ENCODE peak calls at places on chromosomes 7 and 10, in nine cellular contexts. P, U, K, T, W, Y, L, X and V are unnamed samples.
A peak's percentile ranks its signal among the peaks of the same experiment; 100 is the strongest.

GRCh38 chr10:76736392-76736791 is 901.2 kb downstream of the KCNMA1 start:
- DNase-seq in P (no peak), U (no peak), K (no peak), T (no peak), W (no peak), Y (no peak), L (no peak), X (no peak), V (no peak)

GRCh38 chr7:3095046-3095445 is 51.4 kb upstream of the CARD11 start:
- DNase-seq in P (no peak), U (no peak), K (no peak), T (no peak), W (no peak), Y (no peak), L (no peak), X (no peak), V (peak; percentile 34)

GRCh38 chr7:24619978-24620377 is 46.7 kb downstream of the PALS2 start:
- DNase-seq in P (no peak), U (no peak), K (no peak), T (no peak), W (no peak), Y (no peak), L (no peak), X (no peak), V (no peak)

GRCh38 chr10:87000491-87000890 is 19.6 kb upstream of the FAM25A start:
- DNase-seq in P (no peak), U (no peak), K (no peak), T (no peak), W (peak; percentile 9), Y (no peak), L (peak; percentile 3), X (peak; percentile 19), V (no peak)

GRCh38 chr10:6601224-6601805 is 21.2 kb upstream of the PRKCQ start:
- DNase-seq in P (no peak), U (no peak), K (no peak), T (no peak), W (no peak), Y (no peak), L (no peak), X (no peak), V (no peak)

GRCh38 chr7:131335639-131336400 is 8.1 kb downstream of the MKLN1 start:
- DNase-seq in P (no peak), U (no peak), K (no peak), T (no peak), W (no peak), Y (no peak), L (no peak), X (no peak), V (no peak)

GRCh38 chr7:42029405-42029804 is 207.6 kb downstream of the GLI3 start:
- DNase-seq in P (no peak), U (no peak), K (no peak), T (no peak), W (no peak), Y (no peak), L (no peak), X (no peak), V (no peak)

GRCh38 chr10:132037676-132037975 is 28.1 kb upstream of the JAKMIP3 start:
- DNase-seq in P (no peak), U (no peak), K (no peak), T (no peak), W (no peak), Y (no peak), L (no peak), X (no peak), V (no peak)

GRCh38 chr10:72260588-72261322 is 13.0 kb upstream of the DDIT4 start:
- DNase-seq in P (no peak), U (peak; percentile 88), K (peak; percentile 96), T (peak; percentile 98), W (peak; percentile 56), Y (peak; percentile 100), L (peak; percentile 88), X (peak; percentile 43), V (peak; percentile 92)

GRCh38 chr7:96800824-96801223 is 91.2 kb upstream of the SEM1 start:
- DNase-seq in P (no peak), U (no peak), K (no peak), T (peak; percentile 62), W (no peak), Y (no peak), L (peak; percentile 81), X (peak; percentile 66), V (no peak)

GRCh38 chr7:141511370-141512335 is 39.6 kb upstream of the AGK start:
- DNase-seq in P (no peak), U (no peak), K (peak; percentile 40), T (no peak), W (no peak), Y (no peak), L (no peak), X (no peak), V (no peak)

GRCh38 chr7:149706398-149706797 is 67.0 kb downstream of the ZNF467 start:
- DNase-seq in P (no peak), U (no peak), K (no peak), T (no peak), W (no peak), Y (no peak), L (no peak), X (no peak), V (no peak)

GRCh38 chr10:11535376-11535959 is 76.0 kb downstream of the USP6NL start:
- DNase-seq in P (no peak), U (no peak), K (no peak), T (no peak), W (no peak), Y (no peak), L (no peak), X (no peak), V (no peak)

GRCh38 chr10:22643116-22643515 is 71.3 kb downstream of the PIP4K2A start:
- DNase-seq in P (no peak), U (no peak), K (no peak), T (no peak), W (no peak), Y (no peak), L (no peak), X (no peak), V (no peak)

GRCh38 chr7:88015309-88015708 is 81.3 kb downstream of the ADAM22 start:
- DNase-seq in P (no peak), U (no peak), K (no peak), T (no peak), W (peak; percentile 10), Y (no peak), L (no peak), X (no peak), V (no peak)

GRCh38 chr7:92244803-92245486 is 769 bp downstream of the KRIT1 start:
- DNase-seq in P (no peak), U (no peak), K (no peak), T (peak; percentile 22), W (no peak), Y (no peak), L (no peak), X (no peak), V (no peak)

GRCh38 chr7:110442386-110442837 is 648.5 kb upstream of the LRRN3 start:
- DNase-seq in P (peak; percentile 51), U (no peak), K (peak; percentile 74), T (peak; percentile 40), W (no peak), Y (no peak), L (peak; percentile 49), X (peak; percentile 61), V (peak; percentile 13)

GRCh38 chr7:123230147-123230546 is 30.4 kb upstream of the SLC13A1 start:
- DNase-seq in P (no peak), U (no peak), K (no peak), T (no peak), W (no peak), Y (no peak), L (no peak), X (no peak), V (no peak)

GRCh38 chr7:123230603-123231002 is 30.8 kb upstream of the SLC13A1 start:
- DNase-seq in P (no peak), U (no peak), K (no peak), T (no peak), W (no peak), Y (no peak), L (no peak), X (no peak), V (no peak)

GRCh38 chr7:123231060-123232000 is 31.6 kb upstream of the SLC13A1 start:
- DNase-seq in P (no peak), U (no peak), K (no peak), T (no peak), W (no peak), Y (no peak), L (no peak), X (no peak), V (no peak)

DNA sequence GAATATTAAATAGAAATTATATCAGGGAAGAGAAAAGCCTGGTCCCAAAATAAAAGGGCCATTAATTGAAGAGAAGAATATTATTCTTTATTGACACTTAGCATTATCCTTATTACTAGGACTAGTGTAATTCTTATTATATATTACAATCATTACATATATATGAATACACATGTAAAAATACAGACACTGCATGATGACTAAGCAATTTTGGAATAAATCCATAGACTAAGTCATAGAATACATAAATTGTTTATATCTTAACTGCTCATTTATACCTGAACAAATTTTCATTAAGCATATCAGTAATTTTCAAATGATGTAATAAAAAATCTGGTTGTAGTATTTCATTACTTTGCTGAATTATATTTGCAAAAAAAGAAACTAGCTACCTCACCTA is 29.7 kb upstream of the SLC13A1 start:
- DNase-seq in P (no peak), U (no peak), K (no peak), T (no peak), W (no peak), Y (no peak), L (no peak), X (peak; percentile 16), V (no peak)
- H2AFZ ChIP-seq in P (no peak overlapping the region), U (no peak overlapping the region), K (no peak overlapping the region), T (no peak overlapping the region), W (no peak overlapping the region), Y (no peak overlapping the region), L (no peak overlapping the region), X (no peak overlapping the region), V (no peak overlapping the region)

GRCh38 chr7:15684834-15685233 is 1.6 kb downstream of the MEOX2 start:
- DNase-seq in P (no peak), U (no peak), K (no peak), T (no peak), W (no peak), Y (no peak), L (no peak), X (no peak), V (no peak)
- TF ChIP-seq EZH2 in P (no peak), U (no peak), K (no peak), T (no peak), W (no peak), Y (no peak), L (no peak), X (no peak), V (no peak)

DNA sequence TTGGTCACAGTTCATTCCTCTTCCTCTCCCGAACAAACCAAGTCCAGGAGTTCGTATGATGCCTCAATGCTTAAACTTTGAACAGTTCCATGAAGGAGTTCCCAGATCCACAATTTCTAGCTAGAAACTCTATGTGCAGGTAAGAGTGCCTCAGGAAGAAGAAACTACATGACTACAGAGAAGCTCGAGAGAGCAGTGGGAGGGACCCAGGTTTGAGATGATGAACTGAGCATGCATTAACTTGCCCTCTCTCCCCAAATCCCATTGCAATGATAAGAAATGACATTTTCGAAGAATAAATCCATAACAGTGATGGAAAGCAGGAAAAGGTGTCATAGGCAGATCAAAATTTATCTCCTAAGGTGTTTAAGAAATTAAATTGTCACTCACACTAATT is 140.6 kb upstream of the JCAD start:
- DNase-seq in P (no peak), U (no peak), K (no peak), T (no peak), W (no peak), Y (no peak), L (no peak), X (no peak), V (no peak)
- H2AFZ ChIP-seq in P (no peak overlapping the region), U (no peak overlapping the region), K (no peak overlapping the region), T (peak overlapping the region; percentile 74), W (no peak overlapping the region), Y (no peak overlapping the region), L (no peak overlapping the region), X (peak overlapping the region; percentile 77), V (no peak overlapping the region)

GRCh38 chr7:37920305-37920618 is 178 bp upstream of the EPDR1 start:
- DNase-seq in P (no peak), U (no peak), K (no peak), T (no peak), W (no peak), Y (no peak), L (no peak), X (no peak), V (no peak)
- TF ChIP-seq EZH2 in P (no peak), U (no peak), K (no peak), T (no peak), W (no peak), Y (no peak), L (no peak), X (no peak), V (no peak)